ENCODE peak calls at places on chromosome 15, in seven cellular contexts. X is HepG2, T is thyroid gland, O is lower leg skin, D is testis, V is heart left ventricle, W is endothelial cell of umbilical vein. G is an unnamed sample.

GRCh38 chr15:83210619-83211018 is 3.0 kb upstream of the HDGFL3 start:
- DNase-seq in X (no peak), T (peak), O (no peak), D (no peak), V (no peak), W (no peak), G (no peak)

GRCh38 chr15:100596792-100597191 is 5.2 kb downstream of the LINS1 start:
- DNase-seq in X (no peak), T (peak), O (no peak), D (no peak), V (no peak), W (no peak), G (peak)

GRCh38 chr15:83930392-83930791 is 276.5 kb downstream of the ADAMTSL3 start:
- DNase-seq in X (no peak), T (no peak), O (no peak), D (no peak), V (no peak), W (no peak), G (no peak)

GRCh38 chr15:41727143-41727542 is 47.1 kb upstream of the MAPKBP1 start:
- DNase-seq in X (no peak), T (no peak), O (no peak), D (no peak), V (no peak), W (no peak), G (no peak)

GRCh38 chr15:33866101-33866737 is 102.1 kb upstream of the CHRM5 start:
- DNase-seq in X (no peak), T (no peak), O (no peak), D (no peak), V (no peak), W (peak), G (no peak)

GRCh38 chr15:101489236-101489632 is 273 bp downstream of the PCSK6 start:
- DNase-seq in X (no peak), T (peak), O (peak), D (no peak), V (no peak), W (no peak), G (no peak)

GRCh38 chr15:30903497-30904187 is at the start of gene FAN1:
- DNase-seq in X (peak), T (peak), O (peak), D (peak), V (peak), W (peak), G (peak)

GRCh38 chr15:62415498-62415897 is 250.4 kb upstream of the C2CD4B start:
- DNase-seq in X (no peak), T (no peak), O (no peak), D (no peak), V (no peak), W (no peak), G (no peak)

GRCh38 chr15:92848852-92849598 is 51.1 kb upstream of the CHD2 start:
- DNase-seq in X (no peak), T (no peak), O (peak), D (no peak), V (no peak), W (no peak), G (no peak)

DNA sequence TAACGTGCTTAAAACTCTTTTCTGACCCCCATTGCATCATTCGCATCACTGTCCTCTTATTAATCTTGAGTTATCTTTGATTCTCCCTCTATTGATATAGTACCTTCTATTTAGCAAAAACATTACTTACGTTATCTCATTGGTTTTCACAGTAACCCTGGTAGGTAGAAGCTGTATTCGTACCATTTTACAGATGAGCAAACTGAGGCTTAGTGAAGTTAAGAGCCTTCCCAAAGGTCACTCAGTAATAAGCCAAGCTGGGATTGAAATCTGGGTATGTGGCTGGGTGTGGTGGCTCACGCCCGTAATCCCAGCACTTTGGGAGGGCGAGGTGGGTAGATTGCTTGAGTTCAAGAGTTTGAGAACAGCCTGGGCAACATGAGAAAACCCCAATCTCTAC is 244.0 kb downstream of the THSD4 start:
- DNase-seq in X (no peak), T (no peak), O (no peak), D (no peak), V (no peak), W (no peak), G (no peak)
- H3K4me3 ChIP-seq in X (no peak), T (no peak), O (no peak), D (no peak), V (no peak), W (no peak), G (no peak)

DNA sequence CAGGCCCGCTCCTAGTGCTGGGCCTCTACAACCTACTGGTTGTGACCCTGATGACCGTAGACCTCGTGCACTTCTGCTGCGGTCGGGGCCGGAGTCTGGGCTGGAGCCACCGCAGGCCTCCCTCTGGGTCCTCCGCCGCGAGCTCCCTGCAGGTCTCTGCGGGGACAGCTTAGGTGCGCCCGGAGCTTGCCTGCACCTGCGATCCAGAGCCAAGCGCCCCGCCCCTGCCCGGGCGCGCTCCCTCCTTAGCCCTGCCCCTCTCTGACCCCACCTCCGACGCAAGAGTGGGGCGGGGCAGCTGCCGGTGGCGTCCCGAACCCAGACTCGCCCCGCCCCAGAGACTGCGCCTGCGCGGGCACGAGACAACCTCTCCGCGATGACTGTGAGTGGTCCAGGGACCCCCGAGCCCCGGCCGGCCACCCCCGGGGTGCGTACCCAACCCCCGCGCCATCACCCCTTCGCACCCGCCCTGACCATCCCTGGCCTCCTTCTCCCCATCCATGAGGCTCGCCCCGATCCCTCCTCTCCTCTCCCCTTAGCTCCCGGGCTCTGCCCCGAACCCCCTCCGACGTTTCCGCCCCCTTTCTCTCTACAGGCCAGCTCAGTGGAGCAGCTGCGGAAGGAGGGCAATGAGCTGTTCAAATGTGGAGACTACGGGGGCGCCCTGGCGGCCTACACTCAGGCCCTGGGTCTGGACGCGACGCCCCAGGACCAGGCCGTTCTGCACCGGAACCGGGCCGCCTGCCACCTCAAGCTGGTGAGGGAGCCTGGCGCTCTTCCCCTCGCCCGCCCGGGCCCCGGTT is at the start of gene UNC45A:
- DNase-seq in X (peak), T (peak), O (peak), D (peak), V (peak), W (peak), G (peak)
- TF ChIP-seq POLR2A in X (peak), T (no peak), O (no peak), D (no peak), V (no peak), W (peak), G (peak)

GRCh38 chr15:75836953-75837321 is 6.3 kb upstream of the UBE2Q2 start:
- DNase-seq in X (no peak), T (no peak), O (peak), D (no peak), V (no peak), W (peak), G (no peak)
- TF ChIP-seq CTCF in X (no peak), T (no peak), O (no peak), D (no peak), V (no peak), W (no peak), G (no peak)

DNA sequence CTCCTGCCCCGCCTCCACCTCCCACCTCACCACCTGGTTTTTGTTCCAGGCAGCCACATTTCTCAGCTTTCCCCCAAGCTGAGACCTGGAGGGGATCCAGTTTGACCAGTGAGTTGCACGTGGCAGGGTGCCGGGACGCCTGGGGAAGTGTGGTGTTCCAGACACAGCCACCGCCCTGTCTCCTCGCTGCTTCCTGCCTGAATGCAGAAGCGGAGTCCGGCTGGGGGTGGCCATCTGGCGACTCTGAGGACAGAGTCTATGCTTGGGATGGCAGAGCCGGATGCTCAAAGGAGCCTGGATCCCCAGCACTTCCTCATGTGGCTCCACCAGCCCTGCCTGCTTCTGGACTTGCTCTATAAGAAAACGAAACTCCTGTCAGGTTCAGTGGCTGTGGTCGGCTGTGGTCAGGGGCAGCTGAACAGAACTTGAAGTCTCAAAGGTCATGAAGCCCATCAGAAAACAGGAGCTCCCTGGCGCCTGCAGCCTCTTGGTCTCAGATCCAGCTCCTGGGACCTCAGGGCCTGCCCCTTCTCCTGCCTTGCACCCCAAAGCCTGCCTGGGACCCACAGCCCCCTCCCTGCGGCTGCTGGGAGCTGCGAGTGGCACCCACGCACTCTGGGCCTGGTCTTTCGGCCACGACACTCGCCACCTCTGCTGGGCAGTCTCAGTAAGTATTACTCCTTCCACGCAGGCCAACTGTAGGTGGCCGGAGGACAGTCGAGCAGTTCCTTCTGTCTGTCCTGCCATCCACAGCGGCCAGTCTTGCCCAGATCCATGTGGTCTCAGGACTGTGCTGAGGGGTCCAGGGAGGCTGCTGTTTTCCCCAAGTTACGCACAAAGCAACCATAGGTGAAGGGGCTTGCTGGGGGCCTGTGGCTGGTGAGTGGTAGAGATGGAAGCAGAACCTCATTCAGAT is 112.8 kb upstream of the MEF2A start:
- DNase-seq in X (peak), T (peak), O (peak), D (peak), V (peak), W (peak), G (peak)
- H3K4me3 ChIP-seq in X (peak), T (no peak), O (no peak), D (no peak), V (no peak), W (no peak), G (no peak)

DNA sequence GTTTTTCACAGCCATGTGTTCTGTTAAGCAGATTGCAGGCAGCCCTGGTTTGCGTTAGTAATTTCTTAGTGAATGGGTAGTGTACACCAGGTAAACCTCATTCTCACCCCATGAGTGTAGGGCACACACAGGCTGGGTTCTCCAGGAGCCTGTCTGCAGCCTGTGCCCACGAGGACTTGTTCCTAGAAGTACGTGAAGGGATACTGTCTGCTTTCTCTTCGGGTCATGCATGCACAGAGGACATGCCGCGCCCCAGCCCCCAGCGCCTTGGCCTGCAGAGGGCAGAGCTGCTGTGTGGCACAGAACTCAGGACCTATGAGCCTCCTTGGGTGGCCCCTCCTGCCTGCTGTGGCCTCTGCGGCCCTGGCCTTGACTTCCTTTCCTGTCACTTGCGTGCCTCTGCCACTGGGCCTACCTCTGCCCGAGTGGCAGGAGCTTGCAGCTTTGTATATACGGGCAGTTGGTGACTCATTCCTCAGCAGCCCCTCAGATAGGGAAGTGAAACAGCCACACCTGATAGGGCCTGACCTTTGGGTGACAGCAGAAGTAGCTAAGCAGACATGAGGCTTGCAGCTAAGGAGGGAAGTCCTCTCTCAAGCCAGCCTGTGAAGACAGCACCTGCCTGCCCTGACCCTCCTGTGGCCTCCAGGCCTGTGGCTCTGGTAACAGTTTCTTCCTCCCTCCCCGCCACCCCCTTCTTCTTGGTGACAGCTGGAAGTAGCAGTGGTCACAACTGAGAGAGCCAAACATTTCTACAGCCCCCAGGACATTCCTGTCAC is 19.5 kb downstream of the PPCDC start:
- DNase-seq in X (peak), T (peak), O (peak), D (peak), V (peak), W (peak), G (peak)
- TF ChIP-seq POLR2A in X (no peak), T (no peak), O (no peak), D (no peak), V (no peak), W (no peak), G (no peak)

DNA sequence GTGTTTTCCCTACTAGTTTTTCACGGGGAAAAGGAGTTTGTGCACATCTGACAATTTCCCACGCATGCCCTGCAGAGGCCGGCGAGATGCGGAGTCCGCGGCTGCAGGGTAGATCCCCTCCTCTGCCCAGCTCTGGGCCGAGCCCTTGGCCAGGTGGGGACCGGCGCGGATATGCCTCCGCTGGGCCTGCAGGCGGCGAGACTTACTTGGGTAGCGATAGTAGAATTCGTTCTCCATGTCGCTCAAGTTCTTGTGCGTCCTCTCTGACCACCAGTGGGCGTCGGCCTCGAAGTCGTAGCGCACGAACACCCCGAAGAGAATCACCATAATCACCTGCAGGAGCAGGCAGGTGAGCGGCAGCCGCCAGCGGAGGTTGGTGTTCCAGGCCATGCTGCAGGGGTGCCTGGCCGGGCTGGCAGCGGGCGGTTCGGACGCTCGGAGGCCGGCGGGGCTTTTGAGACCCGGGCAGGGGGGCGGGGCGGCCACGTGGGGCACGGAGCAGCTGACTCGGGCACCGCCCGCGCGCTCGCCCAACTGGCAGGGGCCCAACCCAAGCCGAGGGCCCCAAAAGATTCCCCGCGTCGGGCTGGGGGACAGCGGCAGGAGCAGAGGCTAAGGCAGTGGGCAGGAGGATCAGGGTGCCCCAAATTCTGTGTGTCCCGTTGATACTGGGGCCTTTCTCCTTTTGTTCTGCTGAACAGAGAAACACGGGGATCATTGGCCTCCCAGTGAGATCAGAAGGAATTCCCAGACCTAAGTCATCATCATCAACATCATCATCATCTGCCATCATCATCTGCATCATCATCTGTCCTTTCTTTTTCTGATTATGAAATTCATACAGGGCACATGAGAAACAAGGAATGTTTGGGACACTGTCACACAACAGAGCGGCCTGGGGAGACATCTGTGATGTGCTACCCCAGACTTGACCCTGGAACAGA is at the start of gene RHCG:
- DNase-seq in X (peak), T (peak), O (peak), D (peak), V (no peak), W (peak), G (no peak)
- TF ChIP-seq CTCF in X (peak), T (no peak), O (no peak), D (no peak), V (no peak), W (peak), G (no peak)

DNA sequence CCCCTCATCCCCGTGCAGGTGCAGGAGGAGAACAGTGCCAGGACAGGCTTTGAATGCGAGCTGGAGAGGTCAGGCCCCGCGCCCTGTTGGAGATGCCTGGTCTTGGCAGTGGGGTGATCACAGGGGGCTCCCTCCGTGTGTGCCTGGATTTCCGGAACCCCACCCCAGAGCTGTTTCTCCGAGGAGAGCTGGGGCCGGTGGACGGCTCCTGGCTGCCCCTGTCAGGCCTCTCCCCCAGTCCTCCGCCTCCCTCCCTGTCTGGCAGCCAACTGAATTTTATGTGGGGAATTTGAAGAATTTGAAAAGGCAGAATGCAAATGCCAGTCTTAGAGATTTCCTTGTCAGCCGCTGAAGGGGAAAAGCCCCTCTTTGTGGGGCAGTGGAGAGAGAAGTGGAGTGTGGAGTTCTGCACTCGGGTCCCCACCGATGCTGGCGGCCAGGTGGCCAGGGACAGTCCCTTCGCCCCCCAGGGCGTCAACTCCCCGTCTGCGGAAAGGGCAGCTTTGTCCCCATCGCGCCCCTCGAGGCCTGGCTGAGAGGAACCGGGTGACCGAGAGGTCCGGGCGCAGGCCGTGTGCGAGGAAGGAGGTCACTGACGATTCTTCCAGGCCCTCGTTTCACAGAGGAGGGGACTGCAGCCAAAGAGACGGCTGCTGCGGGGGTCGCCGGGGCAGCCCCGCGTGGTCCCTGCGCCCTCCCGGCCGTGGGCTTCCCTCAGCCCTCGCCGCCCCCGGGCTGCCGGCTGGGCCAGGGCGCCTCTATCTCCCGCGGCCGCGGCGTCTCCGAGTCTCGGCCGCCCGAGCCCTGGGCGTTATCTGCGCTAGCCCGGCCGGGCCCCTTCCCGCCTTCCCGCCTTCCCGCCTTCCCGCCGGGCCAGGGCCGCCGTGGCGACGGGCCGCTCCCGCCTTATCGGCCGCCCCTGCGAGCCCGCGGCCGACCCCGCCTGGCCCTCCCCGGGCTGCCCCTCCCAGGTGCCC is 56.0 kb upstream of the LCTL start:
- DNase-seq in X (no peak), T (peak), O (no peak), D (no peak), V (no peak), W (no peak), G (no peak)
- H3K4me3 ChIP-seq in X (no peak), T (no peak), O (no peak), D (peak), V (no peak), W (no peak), G (peak)

GRCh38 chr15:93861413-93861812 is 369.9 kb upstream of the MCTP2 start:
- DNase-seq in X (no peak), T (no peak), O (no peak), D (no peak), V (no peak), W (no peak), G (peak)
- TF ChIP-seq POLR2A in X (no peak), T (no peak), O (no peak), D (no peak), V (no peak), W (no peak), G (no peak)

DNA sequence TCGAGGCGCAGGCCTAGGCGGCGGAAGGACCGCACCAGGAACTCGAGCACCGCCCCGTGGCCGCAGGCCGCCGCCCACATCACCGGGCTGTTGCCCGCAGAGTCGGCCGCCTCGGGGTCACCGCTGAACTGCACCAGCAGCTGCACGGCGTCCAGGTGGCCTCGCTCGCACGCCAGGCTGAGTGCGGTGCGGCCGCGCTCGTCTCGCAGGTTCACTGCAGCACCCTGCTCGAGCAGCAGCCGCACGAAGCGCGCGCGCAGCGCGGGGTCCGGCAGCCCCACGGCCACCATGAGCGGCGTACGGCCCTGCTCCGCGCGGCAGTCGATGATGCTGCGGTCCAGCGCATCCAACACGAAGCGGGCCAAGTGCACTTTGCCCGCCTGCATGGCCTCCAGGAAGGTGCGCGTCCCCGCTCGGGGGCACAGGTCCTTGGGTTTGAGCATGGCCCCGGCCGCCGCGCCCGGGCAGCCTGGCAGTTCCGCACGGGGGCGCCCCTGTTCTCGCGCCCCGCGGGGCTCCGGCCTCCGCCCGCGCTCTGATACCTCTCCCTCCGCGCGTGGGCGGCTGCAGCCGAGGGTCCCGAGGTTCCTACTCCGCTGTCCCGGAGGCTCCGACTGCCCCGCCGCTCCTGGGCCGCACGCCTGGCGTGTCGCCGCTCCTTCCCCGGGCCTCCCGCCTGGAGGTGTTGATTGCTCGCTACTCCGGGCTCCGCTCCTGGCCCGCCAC is 557 bp downstream of the ANKRD63 start:
- DNase-seq in X (peak), T (peak), O (no peak), D (peak), V (no peak), W (peak), G (no peak)
- TF ChIP-seq CTCF in X (peak), T (no peak), O (no peak), D (peak), V (peak), W (peak), G (no peak)

GRCh38 chr15:96333194-96334016 is 2.9 kb downstream of the NR2F2 start:
- DNase-seq in X (no peak), T (peak), O (peak), D (no peak), V (peak), W (no peak), G (no peak)
- H3K4me3 ChIP-seq in X (peak), T (peak), O (peak), D (peak), V (peak), W (peak), G (peak)

G was measured in uterus.